ENCODE peak calls at places on chromosomes 1 and 21, in nine cellular contexts. E is A549, Z is transverse colon, O is tibial nerve, S is upper lobe of left lung, Q is ovary, P is K562, B is sigmoid colon, T is H1. X is an unnamed sample.

GRCh38 chr1:222844108-222844779 is 29.4 kb downstream of the DISP1 start:
- DNase-seq in E (no peak), Z (no peak), O (no peak), S (no peak), Q (no peak), P (no peak), B (no peak), T (no peak), X (no peak)

GRCh38 chr21:36845070-36845469 is 121.4 kb downstream of the HLCS start:
- DNase-seq in E (no peak), Z (no peak), O (no peak), S (peak; percentile 12), Q (no peak), P (no peak), B (no peak), T (no peak), X (no peak)

GRCh38 chr1:21449906-21450305 is 10.0 kb downstream of the NBPF3 start:
- DNase-seq in E (no peak), Z (no peak), O (no peak), S (no peak), Q (no peak), P (no peak), B (no peak), T (no peak), X (no peak)

GRCh38 chr21:26707241-26707640 is 134.2 kb upstream of the CYYR1 start:
- DNase-seq in E (no peak), Z (no peak), O (no peak), S (no peak), Q (no peak), P (no peak), B (no peak), T (no peak), X (no peak)

GRCh38 chr1:63320024-63320799 is 2.2 kb upstream of the FOXD3 start:
- DNase-seq in E (no peak), Z (no peak), O (no peak), S (peak; percentile 68), Q (no peak), P (no peak), B (no peak), T (peak; percentile 66), X (no peak)

GRCh38 chr1:209389258-209389657 is 194.3 kb upstream of the CAMK1G start:
- DNase-seq in E (peak; percentile 18), Z (no peak), O (no peak), S (no peak), Q (no peak), P (no peak), B (no peak), T (no peak), X (no peak)

GRCh38 chr1:31815752-31816484 is at the start of gene SPOCD1:
- DNase-seq in E (peak; percentile 79), Z (peak; percentile 91), O (peak; percentile 33), S (peak; percentile 94), Q (peak; percentile 30), P (peak; percentile 98), B (peak; percentile 81), T (peak; percentile 100), X (peak; percentile 88)

GRCh38 chr1:117860906-117861610 is 68.4 kb downstream of the GDAP2 start:
- DNase-seq in E (no peak), Z (no peak), O (no peak), S (no peak), Q (no peak), P (no peak), B (no peak), T (no peak), X (no peak)

GRCh38 chr1:234879157-234880080 is 249.2 kb downstream of the TOMM20 start:
- DNase-seq in E (no peak), Z (no peak), O (no peak), S (no peak), Q (no peak), P (no peak), B (peak; percentile 50), T (no peak), X (no peak)

GRCh38 chr21:15688016-15688415 is 41.8 kb upstream of the USP25 start:
- DNase-seq in E (no peak), Z (no peak), O (no peak), S (no peak), Q (no peak), P (no peak), B (no peak), T (no peak), X (no peak)

DNA sequence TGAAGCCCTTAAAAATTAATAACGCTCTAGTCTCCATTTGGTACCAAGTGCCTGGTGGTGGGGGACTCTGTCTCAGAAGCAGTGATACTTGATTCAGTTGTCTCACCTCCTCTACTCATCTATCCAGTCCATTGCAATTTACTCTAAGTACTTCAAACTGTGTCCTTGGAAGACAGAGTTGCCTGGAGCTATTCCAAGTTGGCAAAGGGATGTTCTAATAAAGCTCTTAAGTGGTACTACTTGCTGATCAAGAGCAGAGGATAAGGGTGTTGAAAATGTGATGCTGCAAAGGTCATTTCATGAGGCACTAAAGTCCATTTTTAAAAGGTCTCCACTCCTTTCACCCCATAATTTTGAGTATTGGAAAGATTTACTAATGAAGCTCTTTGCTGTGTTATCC is 142.2 kb downstream of the NFIA start:
- DNase-seq in E (no peak), Z (no peak), O (no peak), S (no peak), Q (no peak), P (no peak), B (no peak), T (no peak), X (no peak)
- TF ChIP-seq EP300 in E (no peak), Z (no peak), O (no peak), S (no peak), Q (no peak), P (no peak), B (no peak), T (no peak), X (no peak)

GRCh38 chr1:178243890-178244289 is 150.0 kb downstream of the RASAL2 start:
- DNase-seq in E (no peak), Z (no peak), O (no peak), S (no peak), Q (no peak), P (no peak), B (no peak), T (no peak), X (no peak)

GRCh38 chr1:178238722-178239510 is 145.0 kb downstream of the RASAL2 start:
- DNase-seq in E (peak; percentile 72), Z (no peak), O (no peak), S (no peak), Q (no peak), P (no peak), B (no peak), T (no peak), X (no peak)

GRCh38 chr1:178241057-178241456 is 147.2 kb downstream of the RASAL2 start:
- DNase-seq in E (no peak), Z (no peak), O (no peak), S (no peak), Q (no peak), P (no peak), B (no peak), T (no peak), X (no peak)

GRCh38 chr1:178241837-178242236 is 147.9 kb downstream of the RASAL2 start:
- DNase-seq in E (no peak), Z (no peak), O (no peak), S (no peak), Q (no peak), P (no peak), B (no peak), T (no peak), X (no peak)

DNA sequence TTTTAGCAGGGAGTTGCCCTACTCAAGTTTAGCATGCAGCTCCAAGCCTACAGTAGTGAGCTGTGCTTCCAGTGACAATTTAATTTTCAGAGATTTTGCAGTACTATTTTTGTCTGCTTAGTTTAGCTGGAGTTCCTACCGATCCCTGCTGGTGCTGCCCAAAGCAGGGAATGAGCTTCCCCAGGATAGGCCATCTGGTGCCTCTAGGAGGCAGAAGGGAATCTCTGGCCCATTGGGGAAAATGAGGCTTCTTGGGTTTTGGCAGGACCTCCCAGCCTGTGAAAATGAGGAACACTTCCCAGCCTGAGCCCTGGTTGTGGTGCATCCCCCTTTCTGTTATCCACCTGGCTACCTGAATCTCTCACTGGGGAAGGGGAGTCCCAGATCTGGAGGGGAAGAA is 149.2 kb downstream of the RASAL2 start:
- DNase-seq in E (no peak), Z (no peak), O (no peak), S (no peak), Q (no peak), P (no peak), B (no peak), T (no peak), X (no peak)
- H3K27ac ChIP-seq in E (peak overlapping the region; percentile 72), Z (no peak overlapping the region), O (no peak overlapping the region), S (no peak overlapping the region), Q (no peak overlapping the region), P (no peak overlapping the region), B (no peak overlapping the region), T (no peak overlapping the region), X (no peak overlapping the region)

DNA sequence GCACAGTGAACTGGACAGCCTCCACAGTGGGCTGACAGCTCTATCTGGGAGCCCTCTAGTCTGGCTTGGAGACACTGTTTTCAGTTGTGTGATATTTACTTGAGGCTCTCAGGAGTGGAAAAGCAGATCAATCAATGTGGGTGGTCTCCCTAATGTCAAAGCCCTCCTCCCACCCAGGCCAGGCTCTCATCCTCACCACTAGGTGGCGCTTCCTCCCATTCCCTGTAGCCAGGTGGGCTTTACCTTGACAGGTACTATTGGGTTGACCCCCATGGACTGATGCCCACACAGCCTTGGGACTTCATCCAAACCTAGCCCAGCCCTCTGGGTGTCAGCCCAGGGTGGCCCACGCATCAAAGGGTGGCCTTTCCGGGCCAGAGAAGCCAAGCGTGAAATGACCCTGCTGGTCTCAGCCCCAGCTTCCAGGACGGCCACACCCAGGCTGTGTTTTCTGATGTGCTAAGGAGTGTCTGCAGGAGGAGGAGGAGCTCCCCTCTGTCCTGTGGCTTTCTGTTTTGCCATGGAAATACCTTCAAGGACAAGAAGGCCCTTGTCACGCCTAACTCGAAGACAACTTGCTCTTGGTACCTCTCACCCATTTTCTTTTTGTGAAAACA is 54.0 kb downstream of the CLIC6 start:
- DNase-seq in E (no peak), Z (no peak), O (no peak), S (no peak), Q (no peak), P (peak; percentile 78), B (no peak), T (peak; percentile 78), X (no peak)
- TF ChIP-seq CTCF in E (no peak), Z (peak; percentile 28), O (peak; percentile 19), S (peak; percentile 46), Q (no peak), P (peak; percentile 68), B (no peak), T (peak; percentile 93), X (peak; percentile 22)

GRCh38 chr21:45539796-45540600 is 2.2 kb downstream of the SLC19A1 start:
- DNase-seq in E (no peak), Z (no peak), O (peak; percentile 8), S (no peak), Q (peak; percentile 6), P (no peak), B (peak; percentile 57), T (peak; percentile 43), X (peak; percentile 65)

GRCh38 chr21:45540601-45540970 is 1.7 kb downstream of the SLC19A1 start:
- DNase-seq in E (no peak), Z (no peak), O (peak; percentile 6), S (no peak), Q (no peak), P (no peak), B (peak; percentile 58), T (peak; percentile 35), X (peak; percentile 62)

GRCh38 chr21:45542667-45543370 is 579 bp upstream of the SLC19A1 start:
- DNase-seq in E (no peak), Z (no peak), O (no peak), S (peak; percentile 89), Q (peak; percentile 37), P (no peak), B (peak; percentile 74), T (peak; percentile 69), X (peak; percentile 79)

GRCh38 chr21:45542242-45542666 is at the start of gene SLC19A1:
- DNase-seq in E (peak; percentile 77), Z (peak; percentile 78), O (no peak), S (peak; percentile 97), Q (peak; percentile 54), P (peak; percentile 98), B (peak; percentile 77), T (peak; percentile 71), X (peak; percentile 78)

GRCh38 chr21:45541221-45542039 is 810 bp downstream of the SLC19A1 start:
- DNase-seq in E (peak; percentile 80), Z (peak; percentile 87), O (peak; percentile 52), S (peak; percentile 94), Q (peak; percentile 65), P (peak; percentile 97), B (peak; percentile 90), T (peak; percentile 58), X (peak; percentile 93)
- TF ChIP-seq EP300 in E (no peak), Z (no peak), O (peak; percentile 53), S (no peak), Q (no peak), P (no peak), B (no peak), T (no peak), X (no peak)

X was measured in suprapubic skin.